ENCODE peak calls at places on chromosomes 7 and 10, in seven cellular contexts. I is glutamatergic neuron, R is H1, G is tibial nerve, P is brain microvascular endothelial cell, N is NB4, W is tibial artery. X is an unnamed sample.

GRCh38 chr10:8346861-8347260 is 292.4 kb downstream of the GATA3 start:
- DNase-seq in R (no peak), N (no peak), W (no peak), I (no peak), G (no peak), P (no peak), X (no peak)

GRCh38 chr7:120165231-120165630 is 107.7 kb upstream of the KCND2 start:
- DNase-seq in N (no peak), P (no peak), I (no peak), W (no peak), G (no peak), R (no peak), X (no peak)

GRCh38 chr7:135774284-135774683 is 25.7 kb upstream of the FAM180A start:
- DNase-seq in W (no peak), R (no peak), P (no peak), N (no peak), I (no peak), G (no peak), X (peak; percentile 20)

GRCh38 chr7:152968003-152968402 is 208.5 kb downstream of the ACTR3B start:
- DNase-seq in P (no peak), I (no peak), N (no peak), G (no peak), R (no peak), W (no peak), X (no peak)

GRCh38 chr10:131196176-131196885 is 115.2 kb downstream of the TCERG1L start:
- DNase-seq in W (no peak), R (no peak), G (no peak), N (no peak), P (no peak), I (no peak), X (no peak)

GRCh38 chr10:78155722-78156121 is 122.1 kb downstream of the RPS24 start:
- DNase-seq in N (no peak), P (no peak), W (no peak), I (no peak), G (no peak), R (no peak), X (no peak)

GRCh38 chr10:95388539-95388938 is 97.7 kb upstream of the PDLIM1 start:
- DNase-seq in N (no peak), G (no peak), I (no peak), R (no peak), P (no peak), W (peak; percentile 68), X (no peak)

GRCh38 chr10:103149991-103150622 is 43.0 kb downstream of the NT5C2 start:
- DNase-seq in W (no peak), G (no peak), N (no peak), P (no peak), R (no peak), I (no peak), X (no peak)

GRCh38 chr10:66362522-66362921 is 563.3 kb upstream of the LRRTM3 start:
- DNase-seq in N (no peak), P (no peak), G (no peak), I (no peak), W (no peak), R (no peak), X (no peak)

GRCh38 chr10:99770408-99771045 is 11.9 kb upstream of the ABCC2 start:
- DNase-seq in I (no peak), G (no peak), P (no peak), R (no peak), W (no peak), N (no peak), X (no peak)

GRCh38 chr7:110358028-110358427 is 732.9 kb upstream of the LRRN3 start:
- DNase-seq in R (no peak), I (no peak), P (peak; percentile 68), G (no peak), W (no peak), N (no peak), X (no peak)

GRCh38 chr10:48199580-48200377 is 74.7 kb downstream of the FRMPD2 start:
- DNase-seq in P (peak; percentile 52), G (peak; percentile 24), N (peak; percentile 97), W (no peak), I (no peak), R (no peak), X (peak; percentile 77)

GRCh38 chr10:30282226-30282625 is 66.9 kb downstream of the MTPAP start:
- DNase-seq in W (no peak), I (no peak), R (no peak), G (no peak), N (peak; percentile 7), P (no peak), X (peak; percentile 45)

GRCh38 chr10:78911533-78912340 is 157.0 kb upstream of the ZMIZ1 start:
- DNase-seq in G (no peak), I (no peak), W (no peak), N (no peak), R (no peak), P (no peak), X (no peak)

GRCh38 chr7:70712942-70713341 is 419.0 kb upstream of the GALNT17 start:
- DNase-seq in G (no peak), P (no peak), W (no peak), R (no peak), I (no peak), N (no peak), X (no peak)

GRCh38 chr7:130143986-130144618 is 61.1 kb downstream of the TMEM209 start:
- DNase-seq in R (no peak), G (no peak), P (no peak), W (no peak), N (no peak), I (no peak), X (no peak)

GRCh38 chr7:138834583-138834982 is 36.6 kb upstream of the ATP6V0A4 start:
- DNase-seq in R (no peak), P (no peak), N (no peak), G (no peak), W (no peak), I (no peak), X (no peak)

GRCh38 chr10:62788861-62789467 is 15.6 kb upstream of the ADO start:
- DNase-seq in P (no peak), N (no peak), G (no peak), R (no peak), W (no peak), I (no peak), X (peak; percentile 20)

GRCh38 chr7:74284781-74285259 is 4.4 kb upstream of the CLIP2 start:
- DNase-seq in G (no peak), N (peak; percentile 53), R (no peak), W (no peak), I (peak; percentile 36), P (no peak), X (no peak)

GRCh38 chr7:66883716-66884115 is 37.3 kb upstream of the TMEM248 start:
- DNase-seq in P (no peak), W (no peak), I (no peak), N (no peak), G (no peak), R (no peak), X (no peak)

GRCh38 chr7:35593896-35594295 is 101.0 kb downstream of the HERPUD2 start:
- DNase-seq in N (peak; percentile 57), G (no peak), R (peak; percentile 23), W (no peak), P (no peak), I (peak; percentile 36), X (no peak)

GRCh38 chr10:95397747-95398146 is 106.9 kb upstream of the PDLIM1 start:
- DNase-seq in W (no peak), R (no peak), G (no peak), P (no peak), N (no peak), I (no peak), X (no peak)

GRCh38 chr10:86400705-86401587 is 34.4 kb upstream of the GRID1 start:
- DNase-seq in W (peak; percentile 45), I (peak; percentile 46), N (peak; percentile 45), R (no peak), P (no peak), G (no peak), X (peak; percentile 46)

DNA sequence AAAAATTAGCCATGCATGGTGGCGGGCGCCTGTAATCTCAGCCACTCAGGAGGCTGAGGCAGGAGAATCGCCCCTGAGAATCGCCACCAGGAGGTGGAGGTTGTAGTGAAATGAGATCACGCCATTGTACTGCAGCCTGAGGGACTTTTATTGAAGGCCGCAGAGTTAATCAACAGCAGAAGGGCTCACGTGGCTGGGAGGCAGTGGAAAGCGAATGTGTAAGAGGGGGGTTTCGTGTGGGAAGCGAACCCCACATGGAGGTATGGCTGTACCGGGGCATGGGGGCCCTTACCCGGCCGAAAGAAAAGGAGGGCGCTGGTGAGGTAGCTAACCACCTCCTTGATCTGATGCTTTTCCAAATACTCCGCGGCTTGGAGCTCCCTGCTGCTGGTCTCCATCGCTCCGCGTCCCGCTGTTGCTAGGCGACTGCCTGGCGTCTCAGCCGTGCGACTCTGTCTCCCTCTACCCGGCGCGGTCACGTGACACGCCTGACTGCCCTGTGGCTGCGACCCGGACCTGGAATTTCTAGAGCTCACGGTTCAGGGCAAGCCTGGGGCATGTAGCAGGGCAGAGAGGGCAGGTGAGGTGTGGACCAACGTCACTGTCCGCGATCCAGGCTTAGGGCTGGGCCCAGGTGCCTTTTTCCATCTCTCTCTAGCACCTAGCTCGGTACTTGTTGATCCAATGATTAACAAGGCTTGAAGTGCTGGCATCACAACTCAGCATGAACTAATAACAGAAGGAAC is at the start of gene EFCAB10:
- DNase-seq in I (peak; percentile 96), G (no peak), N (no peak), P (peak; percentile 68), W (no peak), R (peak; percentile 88), X (peak; percentile 48)
- TF ChIP-seq CTCF in I (no peak), G (no peak), N (no peak), P (peak; percentile 42), W (no peak), R (peak; percentile 6), X (no peak)

DNA sequence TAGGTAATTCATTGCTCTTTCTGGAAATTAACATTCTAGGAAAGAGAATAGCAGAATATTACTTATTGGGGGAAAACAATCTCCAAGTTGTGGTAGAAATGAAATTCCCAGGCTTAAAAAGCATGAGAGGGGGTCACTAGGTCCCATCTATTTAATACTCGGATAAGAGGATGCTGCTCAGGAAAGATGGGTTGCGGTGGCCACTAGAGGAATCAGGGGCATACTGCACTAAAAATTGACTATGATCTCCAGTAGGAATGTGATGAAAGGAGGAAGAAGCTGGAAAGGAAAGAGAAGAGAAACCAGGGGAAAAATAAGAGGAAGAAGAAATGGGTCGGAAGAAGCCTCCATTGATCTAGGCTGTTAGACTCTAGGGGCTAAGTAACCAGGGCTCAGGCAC is 192.8 kb downstream of the GPAM start:
- DNase-seq in I (peak; percentile 19), P (no peak), W (no peak), R (no peak), N (no peak), G (no peak), X (peak; percentile 26)
- TF ChIP-seq CTCF in I (no peak), P (no peak), W (peak; percentile 16), R (no peak), N (no peak), G (no peak), X (peak; percentile 42)

GRCh38 chr10:121070257-121070656 is 219.1 kb downstream of the WDR11 start:
- DNase-seq in I (no peak), W (no peak), R (no peak), G (no peak), P (no peak), N (peak; percentile 76), X (no peak)
- TF ChIP-seq CTCF in I (peak; percentile 49), W (no peak), R (peak; percentile 25), G (no peak), P (no peak), N (peak; percentile 90), X (no peak)

DNA sequence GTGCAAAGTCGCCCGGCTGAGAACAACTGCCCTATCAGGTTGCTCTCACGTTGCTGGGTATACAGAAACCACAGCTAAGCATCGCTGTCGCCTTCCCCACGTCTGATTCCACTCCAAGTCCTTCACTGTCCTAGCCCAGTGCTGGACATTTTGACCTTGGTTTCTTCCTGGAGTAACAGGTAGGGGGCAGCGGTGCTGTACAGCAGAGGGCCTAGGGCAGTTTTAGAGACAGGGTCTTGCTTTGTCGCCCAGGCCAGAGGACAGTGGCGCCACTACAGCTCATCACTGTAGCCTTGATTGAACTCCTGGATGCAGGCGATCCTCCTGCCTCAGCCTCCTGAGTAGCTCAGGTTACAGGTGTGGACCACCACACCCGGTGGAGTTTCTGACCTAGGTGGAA is 2.6 kb downstream of the CLDN15 start:
- DNase-seq in G (no peak), W (no peak), R (no peak), P (no peak), N (peak; percentile 62), I (peak; percentile 38), X (no peak)
- TF ChIP-seq CTCF in G (peak; percentile 18), W (no peak), R (no peak), P (peak; percentile 58), N (peak; percentile 64), I (peak; percentile 31), X (peak; percentile 40)

X was measured in cardiac fibroblast.